ENCODE peak calls at places on chromosome 12, in seven cellular contexts. K is mesendoderm; C is naive thymus-derived CD4-positive, alpha-beta T cell; L is stomach; S is BE2C; R is lower lobe of right lung; E is adrenal gland. A is an unnamed sample. For H3K36me3, the result is how much of the 10 kb centered on the place peaks cover.

GRCh38 chr12:693937-694533 is 30.8 kb upstream of the NINJ2 start:
- DNase-seq in K (no peak), E (no peak), L (no peak), R (no peak), C (no peak), S (no peak), A (no peak)

GRCh38 chr12:106342397-106343212 is 14.9 kb upstream of the POLR3B start:
- DNase-seq in E (peak), L (peak), C (no peak), S (no peak), R (peak), K (no peak), A (no peak)

GRCh38 chr12:122860854-122861585 is 25.8 kb downstream of the HIP1R start:
- DNase-seq in S (no peak), R (peak), K (no peak), C (no peak), L (no peak), E (no peak), A (no peak)

GRCh38 chr12:99005601-99006000 is 360.5 kb downstream of the APAF1 start:
- DNase-seq in E (no peak), K (no peak), C (no peak), R (no peak), L (no peak), S (no peak), A (no peak)

GRCh38 chr12:55060970-55061543 is 41.3 kb downstream of the NEUROD4 start:
- DNase-seq in L (no peak), S (no peak), E (no peak), R (no peak), K (peak), C (no peak), A (no peak)

GRCh38 chr12:94173660-94174265 is 25.4 kb downstream of the PLXNC1 start:
- DNase-seq in K (no peak), L (no peak), E (no peak), C (no peak), S (no peak), R (no peak), A (peak)

GRCh38 chr12:52126605-52127578 is 47.4 kb downstream of the SMIM41 start:
- DNase-seq in C (no peak), K (no peak), R (no peak), L (peak), S (no peak), E (no peak), A (no peak)

GRCh38 chr12:115922952-115923564 is 354.4 kb downstream of the MED13L start:
- DNase-seq in E (no peak), K (peak), L (no peak), R (no peak), S (no peak), C (no peak), A (no peak)

GRCh38 chr12:122022393-122023338 is 982 bp downstream of the BCL7A start:
- DNase-seq in E (peak), S (peak), C (peak), K (peak), L (peak), R (no peak), A (no peak)

GRCh38 chr12:114918535-114919233 is 234.7 kb upstream of the TBX3 start:
- DNase-seq in E (no peak), K (no peak), C (no peak), R (no peak), S (no peak), L (no peak), A (no peak)

GRCh38 chr12:92961949-92962348 is 32.9 kb upstream of the EEA1 start:
- DNase-seq in L (no peak), S (peak), E (no peak), K (peak), R (no peak), C (no peak), A (no peak)

GRCh38 chr12:97552410-97553050 is 89.9 kb downstream of the RMST start:
- DNase-seq in K (no peak), E (no peak), R (no peak), L (no peak), S (no peak), C (no peak), A (no peak)

GRCh38 chr12:110957159-110957558 is 36.8 kb upstream of the MYL2 start:
- DNase-seq in S (no peak), R (no peak), E (no peak), C (no peak), L (no peak), K (no peak), A (no peak)

GRCh38 chr12:95836185-95836609 is 22.6 kb upstream of the SNRPF start:
- DNase-seq in L (no peak), R (no peak), S (no peak), K (no peak), E (no peak), C (no peak), A (no peak)

GRCh38 chr12:24596768-24597388 is 352.0 kb downstream of the BCAT1 start:
- DNase-seq in R (no peak), S (no peak), C (no peak), E (no peak), K (peak), L (no peak), A (no peak)

GRCh38 chr12:41983394-41983793 is 161.3 kb downstream of the GXYLT1 start:
- DNase-seq in S (no peak), K (no peak), L (no peak), E (no peak), R (no peak), C (no peak), A (no peak)

GRCh38 chr12:121753844-121754264 is 39.6 kb downstream of the RHOF start:
- DNase-seq in C (no peak), S (no peak), R (peak), K (no peak), E (no peak), L (peak), A (no peak)

GRCh38 chr12:45435945-45436710 is 220.2 kb downstream of the ANO6 start:
- DNase-seq in E (no peak), R (no peak), L (no peak), K (no peak), C (no peak), S (no peak), A (no peak)

GRCh38 chr12:94805749-94806148 is 155.4 kb upstream of the TMCC3 start:
- DNase-seq in S (no peak), R (no peak), C (no peak), E (no peak), K (peak), L (no peak), A (peak)

GRCh38 chr12:131231194-131231980 is 277.7 kb downstream of the ADGRD1 start:
- DNase-seq in S (no peak), C (no peak), E (no peak), L (no peak), K (no peak), R (peak), A (no peak)

GRCh38 chr12:10722905-10723866 is at the start of gene YBX3:
- DNase-seq in R (peak), C (peak), K (peak), E (peak), L (peak), S (no peak), A (peak)

GRCh38 chr12:38904932-38905479 is 385 bp downstream of the CPNE8 start:
- DNase-seq in K (peak), R (peak), S (peak), E (peak), C (peak), L (peak), A (peak)

GRCh38 chr12:94770777-94771176 is 120.4 kb upstream of the TMCC3 start:
- DNase-seq in L (no peak), C (no peak), S (no peak), R (no peak), E (no peak), K (no peak), A (no peak)

GRCh38 chr12:12278899-12279298 is 12.1 kb upstream of the LRP6 start:
- DNase-seq in E (no peak), K (no peak), C (no peak), L (no peak), R (no peak), S (no peak), A (no peak)

GRCh38 chr12:94637714-94638113 is 12.6 kb downstream of the TMCC3 start:
- DNase-seq in E (no peak), K (no peak), R (no peak), S (no peak), L (no peak), C (no peak), A (no peak)

GRCh38 chr12:121568971-121569808 is 11.6 kb downstream of the KDM2B start:
- DNase-seq in C (no peak), K (peak), L (no peak), S (no peak), R (peak), E (no peak), A (no peak)

GRCh38 chr12:104578453-104578852 is 121.7 kb downstream of the CHST11 start:
- DNase-seq in R (no peak), S (no peak), L (no peak), K (peak), C (no peak), E (peak), A (no peak)

GRCh38 chr12:76310110-76310509 is 38.1 kb downstream of the BBS10 start:
- DNase-seq in K (no peak), L (no peak), C (no peak), S (no peak), R (no peak), E (no peak), A (no peak)

GRCh38 chr12:15605886-15606590 is 183.2 kb downstream of the EPS8 start:
- DNase-seq in S (no peak), C (no peak), E (no peak), L (no peak), K (no peak), R (no peak), A (no peak)

GRCh38 chr12:64124511-64125197 is 97.4 kb downstream of the KICS2 start:
- DNase-seq in E (no peak), S (no peak), L (no peak), K (no peak), C (no peak), R (no peak), A (no peak)

GRCh38 chr12:48978291-48978740 is at the start of gene WNT1:
- DNase-seq in L (no peak), R (no peak), S (peak), K (no peak), E (no peak), C (no peak), A (no peak)
- H3K4me3 ChIP-seq in L (peak), R (peak), S (no peak), K (no peak), E (no peak), C (peak), A (peak)

DNA sequence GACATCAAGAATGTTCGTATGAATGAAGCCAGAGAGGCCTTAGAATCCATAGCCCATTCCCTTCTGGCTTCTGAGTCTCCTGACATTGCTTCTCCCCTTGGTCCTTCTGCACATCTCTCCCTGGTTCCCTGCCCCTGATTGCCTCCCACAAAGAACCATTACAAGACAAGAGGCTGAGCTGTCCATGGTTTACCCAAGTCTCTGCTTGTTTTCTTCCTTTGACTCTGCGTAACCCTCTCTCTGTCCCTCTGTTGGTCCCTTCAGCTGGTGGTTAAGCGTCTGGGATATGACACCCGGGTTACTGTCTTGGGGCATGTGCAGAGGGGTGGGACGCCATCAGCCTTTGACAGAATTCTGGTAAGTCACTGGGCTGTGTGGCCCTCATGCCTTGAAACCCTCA is 15.9 kb downstream of the PFKM start:
- DNase-seq in R (no peak), L (no peak), E (no peak), C (no peak), S (no peak), K (no peak), A (no peak)
- H3K36me3 ChIP-seq in R (half or more), L (half or more), E (under half), C (under half), S (half or more), K (under half), A (under half)

DNA sequence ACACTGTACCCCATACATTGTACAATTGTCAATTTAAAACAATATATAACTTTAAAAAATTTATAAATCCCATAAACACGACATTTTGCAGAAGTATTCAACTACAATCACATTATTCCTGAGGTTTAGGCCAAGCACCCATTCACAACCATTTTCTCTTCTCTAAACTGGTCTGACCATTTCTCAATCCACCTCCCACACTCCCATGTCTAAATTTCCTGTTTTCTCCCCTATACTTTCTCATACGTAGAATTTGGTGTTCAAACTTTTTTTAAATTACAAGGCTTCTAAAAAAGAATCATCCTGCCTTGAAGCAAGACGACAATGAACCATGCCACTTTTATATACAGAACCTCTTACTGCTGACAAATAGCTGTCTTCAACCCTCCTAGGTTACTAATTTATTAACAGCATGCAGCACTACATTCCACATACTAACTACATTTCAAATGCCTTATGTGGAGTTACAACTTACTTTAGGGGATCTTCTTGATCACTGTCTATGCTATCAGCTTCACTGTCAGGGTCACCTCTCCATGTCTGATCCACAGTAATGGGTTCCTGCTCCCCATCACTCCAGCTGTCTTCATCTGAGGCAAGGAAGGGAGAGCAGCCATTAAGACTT is 3.4 kb downstream of the KANSL2 start:
- DNase-seq in L (no peak), R (no peak), K (no peak), S (no peak), E (no peak), C (no peak), A (no peak)
- H3K4me3 ChIP-seq in L (peak), R (peak), K (no peak), S (peak), E (no peak), C (peak), A (peak)

GRCh38 chr12:57498571-57498970 is 10.7 kb downstream of the MARS1 start:
- DNase-seq in E (no peak), R (no peak), K (no peak), S (no peak), C (no peak), L (no peak), A (no peak)
- H3K36me3 ChIP-seq in E (under half), R (half or more), K (under half), S (half or more), C (under half), L (half or more), A (under half)

DNA sequence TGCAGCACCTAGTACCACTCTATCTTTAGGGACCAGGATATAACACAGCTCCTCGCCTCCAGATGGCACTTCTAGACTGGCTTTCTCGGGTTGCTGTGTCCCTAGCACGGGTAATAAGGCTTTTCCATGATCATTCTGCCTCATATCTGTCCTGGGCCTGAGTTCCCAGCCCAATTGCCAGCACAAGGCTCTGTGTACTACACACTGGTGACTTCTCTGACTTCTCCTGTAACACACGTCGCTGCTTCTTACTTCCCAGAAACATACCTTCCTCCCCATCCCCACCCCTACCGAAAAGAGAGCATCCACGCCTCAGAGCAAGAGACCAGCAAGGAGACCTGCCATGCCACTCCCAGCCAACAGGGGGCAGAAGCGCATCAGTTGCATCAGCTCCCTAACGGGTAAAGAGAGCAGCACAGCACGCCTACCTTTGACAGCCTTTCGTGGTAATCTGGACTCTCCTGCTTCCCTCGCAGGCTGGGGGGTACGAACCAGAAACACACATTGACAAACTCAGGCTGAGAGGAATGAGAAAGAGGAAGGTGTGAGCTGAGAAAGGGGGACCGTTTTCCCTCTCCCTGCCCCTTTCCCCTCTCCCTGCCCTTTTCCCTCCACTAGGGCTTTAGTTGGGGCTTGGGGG is 21.2 kb upstream of the ZNF740 start:
- DNase-seq in R (peak), C (peak), E (peak), L (peak), K (peak), S (peak), A (peak)
- H3K4me3 ChIP-seq in R (no peak), C (no peak), E (no peak), L (no peak), K (no peak), S (peak), A (no peak)

GRCh38 chr12:120101617-120102016 is 14.9 kb downstream of the RAB35 start:
- DNase-seq in C (no peak), K (no peak), L (peak), S (no peak), E (no peak), R (no peak), A (no peak)

GRCh38 chr12:120102189-120103043 is 14.1 kb downstream of the RAB35 start:
- DNase-seq in R (no peak), S (no peak), C (no peak), K (no peak), E (no peak), L (no peak), A (no peak)

GRCh38 chr12:120103371-120103770 is 13.2 kb downstream of the RAB35 start:
- DNase-seq in C (no peak), E (no peak), R (no peak), K (no peak), L (no peak), S (no peak), A (no peak)

GRCh38 chr12:120101182-120101581 is 15.4 kb downstream of the RAB35 start:
- DNase-seq in S (peak), K (no peak), R (no peak), L (peak), E (peak), C (no peak), A (no peak)

GRCh38 chr12:120103044-120103338 is 13.6 kb downstream of the RAB35 start:
- DNase-seq in R (no peak), S (no peak), K (no peak), E (no peak), C (no peak), L (no peak), A (no peak)
- H3K36me3 ChIP-seq in R (half or more), S (under half), K (under half), E (under half), C (under half), L (half or more), A (under half)

DNA sequence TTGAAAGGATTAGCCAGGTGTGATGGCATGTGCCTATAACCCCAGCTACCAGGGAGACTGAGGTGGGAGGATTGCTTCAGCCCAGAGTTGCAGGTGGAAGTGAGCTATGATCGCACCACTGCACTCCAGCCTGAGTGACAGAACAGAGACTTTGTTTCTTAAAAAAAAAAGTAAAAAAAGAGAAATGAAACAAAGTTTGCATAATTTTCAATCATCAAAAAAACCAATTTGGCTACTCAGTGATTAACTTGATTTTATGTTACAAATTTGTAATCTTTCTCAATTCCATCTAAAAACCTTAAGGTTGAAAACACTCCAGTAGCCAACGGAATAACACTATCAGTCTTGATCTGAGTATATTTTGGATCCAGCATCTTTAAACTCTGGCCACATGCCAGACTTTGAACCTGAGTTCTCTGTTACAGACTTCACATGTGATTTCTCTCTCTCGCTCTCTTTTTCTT is 12.6 kb upstream of the DENND5B start:
- DNase-seq in K (no peak), R (no peak), L (no peak), S (no peak), E (no peak), C (no peak), A (peak)
- H3K4me3 ChIP-seq in K (no peak), R (no peak), L (no peak), S (no peak), E (no peak), C (no peak), A (no peak)